ENCODE peak calls at places on chromosome 2, in six cellular contexts. N, D, S, K, F and P are unnamed samples.

GRCh38 chr2:2014251-2014761 is 270.0 kb upstream of the PXDN start:
- DNase-seq in N (no peak), D (peak; percentile 91), F (no peak), S (peak; percentile 44), K (no peak), P (peak; percentile 8)

GRCh38 chr2:37326285-37326684 is 1.7 kb upstream of the PRKD3 start:
- DNase-seq in F (no peak), S (no peak), D (peak; percentile 71), K (no peak), N (no peak), P (peak; percentile 77)

GRCh38 chr2:46333912-46334311 is 36.7 kb downstream of the EPAS1 start:
- DNase-seq in N (no peak), F (no peak), D (no peak), K (no peak), S (no peak), P (no peak)

GRCh38 chr2:95074663-95075439 is 46.8 kb downstream of the MRPS5 start:
- DNase-seq in S (no peak), D (no peak), N (no peak), K (no peak), F (no peak), P (no peak)

GRCh38 chr2:121810959-121811853 is 55.8 kb downstream of the TSN start:
- DNase-seq in D (peak; percentile 45), K (peak; percentile 70), S (peak; percentile 50), N (peak; percentile 74), F (no peak), P (peak; percentile 43)

GRCh38 chr2:8671176-8671575 is 10.7 kb upstream of the ID2 start:
- DNase-seq in D (no peak), F (no peak), S (no peak), K (no peak), N (no peak), P (no peak)

GRCh38 chr2:240465268-240465764 is 29.9 kb downstream of the GPC1 start:
- DNase-seq in D (no peak), N (peak; percentile 22), F (peak; percentile 39), S (peak; percentile 14), K (peak; percentile 43), P (no peak)

GRCh38 chr2:97712693-97713295 is 582 bp upstream of the ZAP70 start:
- DNase-seq in N (no peak), K (no peak), S (no peak), F (no peak), D (no peak), P (no peak)

GRCh38 chr2:98539056-98539735 is 69.1 kb downstream of the COA5 start:
- DNase-seq in N (no peak), F (no peak), K (no peak), S (no peak), D (no peak), P (no peak)

GRCh38 chr2:85748039-85748438 is 5.8 kb upstream of the ATOH8 start:
- DNase-seq in D (no peak), N (no peak), F (no peak), S (no peak), K (no peak), P (no peak)

GRCh38 chr2:33426666-33427231 is 49.7 kb upstream of the RASGRP3 start:
- DNase-seq in F (no peak), S (peak; percentile 45), N (no peak), K (no peak), D (peak; percentile 71), P (peak; percentile 83)

GRCh38 chr2:29012211-29012681 is 31.1 kb downstream of the TOGARAM2 start:
- DNase-seq in S (peak; percentile 86), N (no peak), K (no peak), D (no peak), F (no peak), P (no peak)

GRCh38 chr2:133264951-133265949 is 303.0 kb downstream of the NCKAP5 start:
- DNase-seq in S (peak; percentile 53), N (peak; percentile 64), K (peak; percentile 61), F (no peak), D (peak; percentile 23), P (no peak)

GRCh38 chr2:213251618-213252017 is 32.6 kb upstream of the SPAG16 start:
- DNase-seq in F (no peak), N (no peak), K (peak; percentile 21), S (no peak), D (peak; percentile 67), P (peak; percentile 80)

GRCh38 chr2:74702001-74702715 is 48.1 kb downstream of the SEMA4F start:
- DNase-seq in K (no peak), N (no peak), D (no peak), S (no peak), F (no peak), P (no peak)

GRCh38 chr2:196453613-196454047 is 185.9 kb upstream of the CCDC150 start:
- DNase-seq in D (peak; percentile 48), K (peak; percentile 24), F (peak; percentile 46), S (no peak), N (peak; percentile 36), P (peak; percentile 44)

GRCh38 chr2:118046628-118047210 is 32.8 kb upstream of the CCDC93 start:
- DNase-seq in D (peak; percentile 48), S (no peak), F (no peak), N (no peak), K (no peak), P (peak; percentile 14)

GRCh38 chr2:56267412-56267788 is 83.6 kb downstream of the CCDC85A start:
- DNase-seq in N (no peak), K (no peak), D (no peak), F (no peak), S (no peak), P (no peak)

GRCh38 chr2:132678498-132678897 is 8.5 kb upstream of the LYPD1 start:
- DNase-seq in F (no peak), D (peak; percentile 81), N (no peak), K (no peak), S (no peak), P (no peak)

GRCh38 chr2:70725505-70725904 is 42.5 kb downstream of the ADD2 start:
- DNase-seq in F (no peak), S (no peak), D (no peak), N (peak; percentile 6), K (no peak), P (no peak)

GRCh38 chr2:237942512-237942897 is 24.3 kb upstream of the UBE2F start:
- DNase-seq in S (no peak), D (no peak), F (no peak), N (no peak), K (no peak), P (no peak)

GRCh38 chr2:58135861-58136260 is 89.3 kb downstream of the VRK2 start:
- DNase-seq in F (no peak), N (no peak), D (no peak), K (no peak), S (no peak), P (no peak)

GRCh38 chr2:138579556-138579955 is 78.0 kb downstream of the SPOPL start:
- DNase-seq in F (no peak), S (no peak), N (no peak), D (no peak), K (no peak), P (no peak)

GRCh38 chr2:169732583-169733358 is 861 bp upstream of the KLHL23 start:
- DNase-seq in S (no peak), F (no peak), N (no peak), K (no peak), D (no peak), P (no peak)